ENCODE peak calls at places on chromosomes 1 and 21, in nine cellular contexts. One of them, this sample, is unnamed.

GRCh38 chr21:36263797-36264196 is 56.2 kb upstream of the MORC3 start:
- DNase-seq in fibroblast of pulmonary artery: no peak
- DNase-seq in CD8-positive, alpha-beta T cell: no peak
- DNase-seq in epithelial cell of esophagus: no peak
- DNase-seq in OCI-LY7: no peak
- DNase-seq in AG10803: no peak
- DNase-seq in GM23248: no peak
- DNase-seq in body of pancreas: no peak
- DNase-seq in pancreas: no peak
- DNase-seq in this sample: no peak

GRCh38 chr1:86757272-86757984 is 53.1 kb downstream of the SH3GLB1 start:
- DNase-seq in fibroblast of pulmonary artery: peak
- DNase-seq in CD8-positive, alpha-beta T cell: no peak
- DNase-seq in epithelial cell of esophagus: peak
- DNase-seq in OCI-LY7: no peak
- DNase-seq in AG10803: peak
- DNase-seq in GM23248: peak
- DNase-seq in body of pancreas: no peak
- DNase-seq in pancreas: no peak
- DNase-seq in this sample: no peak

GRCh38 chr1:206769331-206769731 is 1.2 kb upstream of the IL19 start:
- DNase-seq in fibroblast of pulmonary artery: no peak
- DNase-seq in CD8-positive, alpha-beta T cell: peak
- DNase-seq in epithelial cell of esophagus: no peak
- DNase-seq in OCI-LY7: no peak
- DNase-seq in AG10803: no peak
- DNase-seq in GM23248: no peak
- DNase-seq in body of pancreas: no peak
- DNase-seq in pancreas: no peak
- DNase-seq in this sample: no peak

GRCh38 chr1:6048179-6048867 is 2.6 kb downstream of the KCNAB2 start:
- DNase-seq in fibroblast of pulmonary artery: no peak
- DNase-seq in CD8-positive, alpha-beta T cell: no peak
- DNase-seq in epithelial cell of esophagus: no peak
- DNase-seq in OCI-LY7: no peak
- DNase-seq in AG10803: no peak
- DNase-seq in GM23248: no peak
- DNase-seq in body of pancreas: no peak
- DNase-seq in pancreas: no peak
- DNase-seq in this sample: no peak

GRCh38 chr21:37531402-37532042 is 164.9 kb downstream of the DYRK1A start:
- DNase-seq in fibroblast of pulmonary artery: no peak
- DNase-seq in CD8-positive, alpha-beta T cell: no peak
- DNase-seq in epithelial cell of esophagus: no peak
- DNase-seq in OCI-LY7: no peak
- DNase-seq in AG10803: no peak
- DNase-seq in GM23248: peak
- DNase-seq in body of pancreas: no peak
- DNase-seq in pancreas: peak
- DNase-seq in this sample: no peak

GRCh38 chr1:118118469-118118868 is 66.6 kb downstream of the SPAG17 start:
- DNase-seq in fibroblast of pulmonary artery: no peak
- DNase-seq in CD8-positive, alpha-beta T cell: no peak
- DNase-seq in epithelial cell of esophagus: no peak
- DNase-seq in OCI-LY7: no peak
- DNase-seq in AG10803: no peak
- DNase-seq in GM23248: no peak
- DNase-seq in body of pancreas: peak
- DNase-seq in pancreas: peak
- DNase-seq in this sample: peak

GRCh38 chr1:179229214-179230140 is at the start of gene ABL2:
- DNase-seq in fibroblast of pulmonary artery: no peak
- DNase-seq in CD8-positive, alpha-beta T cell: peak
- DNase-seq in epithelial cell of esophagus: peak
- DNase-seq in OCI-LY7: peak
- DNase-seq in AG10803: peak
- DNase-seq in GM23248: peak
- DNase-seq in body of pancreas: peak
- DNase-seq in pancreas: peak
- DNase-seq in this sample: peak

GRCh38 chr1:25104932-25105561 is 127.3 kb downstream of the SYF2 start:
- DNase-seq in fibroblast of pulmonary artery: no peak
- DNase-seq in CD8-positive, alpha-beta T cell: no peak
- DNase-seq in epithelial cell of esophagus: no peak
- DNase-seq in OCI-LY7: no peak
- DNase-seq in AG10803: no peak
- DNase-seq in GM23248: no peak
- DNase-seq in body of pancreas: no peak
- DNase-seq in pancreas: no peak
- DNase-seq in this sample: no peak

GRCh38 chr1:37152491-37152890 is 118.2 kb upstream of the GRIK3 start:
- DNase-seq in fibroblast of pulmonary artery: no peak
- DNase-seq in CD8-positive, alpha-beta T cell: no peak
- DNase-seq in epithelial cell of esophagus: no peak
- DNase-seq in OCI-LY7: no peak
- DNase-seq in AG10803: no peak
- DNase-seq in GM23248: no peak
- DNase-seq in body of pancreas: no peak
- DNase-seq in pancreas: no peak
- DNase-seq in this sample: no peak

GRCh38 chr1:110672753-110673108 is 2.0 kb downstream of the KCNA3 start:
- DNase-seq in fibroblast of pulmonary artery: no peak
- DNase-seq in CD8-positive, alpha-beta T cell: peak
- DNase-seq in epithelial cell of esophagus: no peak
- DNase-seq in OCI-LY7: peak
- DNase-seq in AG10803: no peak
- DNase-seq in GM23248: no peak
- DNase-seq in body of pancreas: no peak
- DNase-seq in pancreas: no peak
- DNase-seq in this sample: no peak

GRCh38 chr1:218867941-218868656 is 305.6 kb upstream of the LYPLAL1 start:
- DNase-seq in fibroblast of pulmonary artery: no peak
- DNase-seq in CD8-positive, alpha-beta T cell: no peak
- DNase-seq in epithelial cell of esophagus: no peak
- DNase-seq in OCI-LY7: no peak
- DNase-seq in AG10803: no peak
- DNase-seq in GM23248: no peak
- DNase-seq in body of pancreas: no peak
- DNase-seq in pancreas: no peak
- DNase-seq in this sample: no peak

GRCh38 chr1:161779393-161779792 is 13.3 kb downstream of the ATF6 start:
- DNase-seq in fibroblast of pulmonary artery: no peak
- DNase-seq in CD8-positive, alpha-beta T cell: no peak
- DNase-seq in epithelial cell of esophagus: no peak
- DNase-seq in OCI-LY7: no peak
- DNase-seq in AG10803: peak
- DNase-seq in GM23248: peak
- DNase-seq in body of pancreas: no peak
- DNase-seq in pancreas: no peak
- DNase-seq in this sample: no peak

GRCh38 chr1:170893655-170894297 is 41.6 kb upstream of the MROH9 start:
- DNase-seq in fibroblast of pulmonary artery: no peak
- DNase-seq in CD8-positive, alpha-beta T cell: no peak
- DNase-seq in epithelial cell of esophagus: no peak
- DNase-seq in OCI-LY7: no peak
- DNase-seq in AG10803: peak
- DNase-seq in GM23248: peak
- DNase-seq in body of pancreas: no peak
- DNase-seq in pancreas: no peak
- DNase-seq in this sample: no peak

GRCh38 chr1:58845947-58846346 is 62.1 kb upstream of the JUN start:
- DNase-seq in fibroblast of pulmonary artery: no peak
- DNase-seq in CD8-positive, alpha-beta T cell: no peak
- DNase-seq in epithelial cell of esophagus: no peak
- DNase-seq in OCI-LY7: no peak
- DNase-seq in AG10803: no peak
- DNase-seq in GM23248: no peak
- DNase-seq in body of pancreas: no peak
- DNase-seq in pancreas: no peak
- DNase-seq in this sample: no peak

GRCh38 chr1:180221461-180221860 is 8.6 kb upstream of the LHX4 start:
- DNase-seq in fibroblast of pulmonary artery: no peak
- DNase-seq in CD8-positive, alpha-beta T cell: no peak
- DNase-seq in epithelial cell of esophagus: no peak
- DNase-seq in OCI-LY7: no peak
- DNase-seq in AG10803: peak
- DNase-seq in GM23248: no peak
- DNase-seq in body of pancreas: no peak
- DNase-seq in pancreas: no peak
- DNase-seq in this sample: no peak

GRCh38 chr21:33374080-33374873 is 28.9 kb upstream of the IFNGR2 start:
- DNase-seq in fibroblast of pulmonary artery: peak
- DNase-seq in CD8-positive, alpha-beta T cell: peak
- DNase-seq in epithelial cell of esophagus: peak
- DNase-seq in OCI-LY7: peak
- DNase-seq in AG10803: peak
- DNase-seq in GM23248: peak
- DNase-seq in body of pancreas: peak
- DNase-seq in pancreas: peak
- DNase-seq in this sample: peak

GRCh38 chr1:176174108-176174507 is 33.0 kb downstream of the COP1 start:
- DNase-seq in fibroblast of pulmonary artery: no peak
- DNase-seq in CD8-positive, alpha-beta T cell: no peak
- DNase-seq in epithelial cell of esophagus: no peak
- DNase-seq in OCI-LY7: no peak
- DNase-seq in AG10803: peak
- DNase-seq in GM23248: peak
- DNase-seq in body of pancreas: no peak
- DNase-seq in pancreas: no peak
- DNase-seq in this sample: no peak

GRCh38 chr21:17947546-17947945 is 128.4 kb upstream of the C21orf91 start:
- DNase-seq in fibroblast of pulmonary artery: no peak
- DNase-seq in CD8-positive, alpha-beta T cell: no peak
- DNase-seq in epithelial cell of esophagus: no peak
- DNase-seq in OCI-LY7: no peak
- DNase-seq in AG10803: no peak
- DNase-seq in GM23248: no peak
- DNase-seq in body of pancreas: no peak
- DNase-seq in pancreas: no peak
- DNase-seq in this sample: no peak

GRCh38 chr1:75034376-75034775 is 99.8 kb upstream of the LHX8 start:
- DNase-seq in fibroblast of pulmonary artery: no peak
- DNase-seq in CD8-positive, alpha-beta T cell: no peak
- DNase-seq in epithelial cell of esophagus: peak
- DNase-seq in OCI-LY7: no peak
- DNase-seq in AG10803: no peak
- DNase-seq in GM23248: no peak
- DNase-seq in body of pancreas: no peak
- DNase-seq in pancreas: no peak
- DNase-seq in this sample: no peak

GRCh38 chr1:41437011-41437355 is 47.5 kb downstream of the EDN2 start:
- DNase-seq in fibroblast of pulmonary artery: no peak
- DNase-seq in CD8-positive, alpha-beta T cell: no peak
- DNase-seq in epithelial cell of esophagus: no peak
- DNase-seq in OCI-LY7: no peak
- DNase-seq in AG10803: no peak
- DNase-seq in GM23248: no peak
- DNase-seq in body of pancreas: no peak
- DNase-seq in pancreas: no peak
- DNase-seq in this sample: no peak

GRCh38 chr1:56709269-56709880 is 64.3 kb downstream of the PRKAA2 start:
- DNase-seq in fibroblast of pulmonary artery: peak
- DNase-seq in CD8-positive, alpha-beta T cell: no peak
- DNase-seq in epithelial cell of esophagus: peak
- DNase-seq in OCI-LY7: peak
- DNase-seq in AG10803: peak
- DNase-seq in GM23248: peak
- DNase-seq in body of pancreas: no peak
- DNase-seq in pancreas: no peak
- DNase-seq in this sample: peak

GRCh38 chr1:31700468-31701136 is 3.2 kb downstream of the COL16A1 start:
- DNase-seq in fibroblast of pulmonary artery: no peak
- DNase-seq in CD8-positive, alpha-beta T cell: no peak
- DNase-seq in epithelial cell of esophagus: peak
- DNase-seq in OCI-LY7: no peak
- DNase-seq in AG10803: no peak
- DNase-seq in GM23248: no peak
- DNase-seq in body of pancreas: no peak
- DNase-seq in pancreas: no peak
- DNase-seq in this sample: no peak
- H3K4me3 ChIP-seq in fibroblast of pulmonary artery: no peak
- H3K4me3 ChIP-seq in CD8-positive, alpha-beta T cell: no peak
- H3K4me3 ChIP-seq in epithelial cell of esophagus: no peak
- H3K4me3 ChIP-seq in OCI-LY7: no peak
- H3K4me3 ChIP-seq in AG10803: peak
- H3K4me3 ChIP-seq in GM23248: peak
- H3K4me3 ChIP-seq in body of pancreas: no peak
- H3K4me3 ChIP-seq in pancreas: no peak
- H3K4me3 ChIP-seq in this sample: no peak

DNA sequence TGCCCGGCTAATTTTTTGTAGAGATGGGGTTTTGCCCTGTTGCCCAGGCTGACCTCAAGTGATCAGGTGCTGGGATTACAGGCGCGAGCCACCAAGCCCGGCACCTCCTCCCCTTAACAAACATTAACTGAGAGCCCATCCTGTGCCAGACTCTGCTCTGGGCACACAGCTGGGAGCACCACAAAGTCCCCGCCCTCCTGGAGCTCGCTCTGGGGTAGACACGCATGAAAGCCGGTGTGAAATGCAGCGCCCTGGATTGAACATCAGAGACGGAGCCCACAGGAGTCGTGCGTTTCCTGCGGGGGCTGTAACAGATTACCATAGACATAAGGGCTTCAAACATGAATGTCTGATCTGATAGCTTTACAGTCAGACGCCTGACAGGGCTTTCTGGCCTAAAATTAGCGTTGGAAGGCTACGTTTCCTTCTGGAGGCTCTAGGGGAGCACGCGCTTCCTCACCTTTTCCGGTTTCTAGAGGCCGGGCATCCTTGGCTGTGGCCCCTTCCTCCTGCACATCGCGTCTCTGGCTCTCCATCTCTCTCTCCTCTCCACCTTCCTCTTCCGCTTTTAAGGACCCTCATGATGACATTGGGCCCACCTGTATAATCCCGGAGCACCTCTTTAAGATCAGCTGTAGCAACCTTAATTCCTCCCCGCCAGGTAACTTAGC is 14.4 kb downstream of the SLC27A3 start:
- DNase-seq in fibroblast of pulmonary artery: no peak
- DNase-seq in CD8-positive, alpha-beta T cell: peak
- DNase-seq in epithelial cell of esophagus: no peak
- DNase-seq in OCI-LY7: no peak
- DNase-seq in AG10803: no peak
- DNase-seq in GM23248: peak
- DNase-seq in body of pancreas: peak
- DNase-seq in pancreas: peak
- DNase-seq in this sample: no peak
- H3K4me3 ChIP-seq in fibroblast of pulmonary artery: peak
- H3K4me3 ChIP-seq in CD8-positive, alpha-beta T cell: peak
- H3K4me3 ChIP-seq in epithelial cell of esophagus: no peak
- H3K4me3 ChIP-seq in OCI-LY7: no peak
- H3K4me3 ChIP-seq in AG10803: peak
- H3K4me3 ChIP-seq in GM23248: peak
- H3K4me3 ChIP-seq in body of pancreas: no peak
- H3K4me3 ChIP-seq in pancreas: peak
- H3K4me3 ChIP-seq in this sample: no peak

GRCh38 chr1:48245106-48245505 is 22.6 kb downstream of the SLC5A9 start:
- DNase-seq in fibroblast of pulmonary artery: no peak
- DNase-seq in CD8-positive, alpha-beta T cell: no peak
- DNase-seq in epithelial cell of esophagus: no peak
- DNase-seq in OCI-LY7: no peak
- DNase-seq in AG10803: no peak
- DNase-seq in GM23248: no peak
- DNase-seq in body of pancreas: no peak
- DNase-seq in pancreas: no peak
- DNase-seq in this sample: no peak
- H3K4me3 ChIP-seq in fibroblast of pulmonary artery: no peak
- H3K4me3 ChIP-seq in CD8-positive, alpha-beta T cell: no peak
- H3K4me3 ChIP-seq in epithelial cell of esophagus: no peak
- H3K4me3 ChIP-seq in OCI-LY7: no peak
- H3K4me3 ChIP-seq in AG10803: no peak
- H3K4me3 ChIP-seq in GM23248: no peak
- H3K4me3 ChIP-seq in body of pancreas: no peak
- H3K4me3 ChIP-seq in pancreas: no peak
- H3K4me3 ChIP-seq in this sample: no peak

GRCh38 chr1:45586769-45587168 is 2.9 kb downstream of the NASP start:
- DNase-seq in fibroblast of pulmonary artery: no peak
- DNase-seq in CD8-positive, alpha-beta T cell: no peak
- DNase-seq in epithelial cell of esophagus: no peak
- DNase-seq in OCI-LY7: no peak
- DNase-seq in AG10803: no peak
- DNase-seq in GM23248: peak
- DNase-seq in body of pancreas: no peak
- DNase-seq in pancreas: no peak
- DNase-seq in this sample: no peak
- H3K4me3 ChIP-seq in fibroblast of pulmonary artery: peak
- H3K4me3 ChIP-seq in CD8-positive, alpha-beta T cell: no peak
- H3K4me3 ChIP-seq in epithelial cell of esophagus: no peak
- H3K4me3 ChIP-seq in OCI-LY7: peak
- H3K4me3 ChIP-seq in AG10803: no peak
- H3K4me3 ChIP-seq in GM23248: peak
- H3K4me3 ChIP-seq in body of pancreas: no peak
- H3K4me3 ChIP-seq in pancreas: no peak
- H3K4me3 ChIP-seq in this sample: no peak

This sample was measured in LNCaP clone FGC.